ENCODE peak calls at places on chromosomes 6 and 20, in seven cellular contexts. N is H1; I is neuronal stem cell; Y is activated CD4-positive, CD25-positive, alpha-beta regulatory T cell; D is iris pigment epithelial cell; W is ovary; K is lung. P is an unnamed sample.

GRCh38 chr20:41494451-41494850 is 123.7 kb downstream of the CHD6 start:
- DNase-seq in Y (no peak), W (no peak), I (no peak), K (no peak), D (no peak), N (no peak), P (no peak)

GRCh38 chr6:158049055-158050028 is 67.7 kb downstream of the SYNJ2 start:
- DNase-seq in W (peak), Y (no peak), D (no peak), I (no peak), N (no peak), K (no peak), P (no peak)

GRCh38 chr6:170093658-170094596 is 197.0 kb downstream of the DLL1 start:
- DNase-seq in I (no peak), D (no peak), K (no peak), W (no peak), N (no peak), Y (no peak), P (no peak)

GRCh38 chr20:18058661-18059467 is 1.1 kb upstream of the OVOL2 start:
- DNase-seq in W (no peak), I (peak), N (no peak), D (no peak), Y (no peak), K (peak), P (no peak)

GRCh38 chr20:50487397-50487796 is 22.8 kb upstream of the PTPN1 start:
- DNase-seq in D (no peak), I (no peak), W (no peak), N (no peak), Y (no peak), K (no peak), P (no peak)

GRCh38 chr20:22226849-22227248 is 357.5 kb downstream of the FOXA2 start:
- DNase-seq in Y (no peak), I (no peak), N (no peak), K (no peak), D (no peak), W (no peak), P (no peak)

GRCh38 chr20:62772994-62773858 is 23.0 kb upstream of the MRGBP start:
- DNase-seq in W (no peak), Y (no peak), D (no peak), K (no peak), N (no peak), I (no peak), P (no peak)

GRCh38 chr6:137928286-137928685 is 61.2 kb downstream of the TNFAIP3 start:
- DNase-seq in W (no peak), Y (no peak), I (no peak), K (no peak), N (no peak), D (no peak), P (no peak)

GRCh38 chr20:46021361-46022359 is 7.4 kb upstream of the SLC12A5 start:
- DNase-seq in D (no peak), W (peak), K (no peak), I (peak), Y (no peak), N (peak), P (peak)

P was measured in posterior cingulate gyrus.